ENCODE peak calls at places on chromosomes 3 and 15, in four cellular contexts. J is HepG2, P is Panc1, Y is H1. H is an unnamed sample.

GRCh38 chr3:181410870-181411269 is 300.9 kb upstream of the SOX2 start:
- DNase-seq in J (no peak), P (no peak), Y (no peak), H (no peak)

GRCh38 chr3:139642981-139643380 is 34.8 kb downstream of the NMNAT3 start:
- DNase-seq in J (no peak), P (no peak), Y (no peak), H (no peak)

GRCh38 chr3:77906102-77906709 is 866.3 kb downstream of the ROBO2 start:
- DNase-seq in J (no peak), P (no peak), Y (no peak), H (no peak)

GRCh38 chr3:172577962-172578560 is 54.8 kb upstream of the TNFSF10 start:
- DNase-seq in J (no peak), P (no peak), Y (no peak), H (no peak)

GRCh38 chr3:145246291-145246690 is 914.7 kb downstream of the PLOD2 start:
- DNase-seq in J (no peak), P (no peak), Y (no peak), H (no peak)

GRCh38 chr3:116045251-116045770 is 400.0 kb downstream of the LSAMP start:
- DNase-seq in J (no peak), P (no peak), Y (no peak), H (no peak)

GRCh38 chr3:42526616-42527367 is 24.3 kb downstream of the VIPR1 start:
- DNase-seq in J (no peak), P (no peak), Y (no peak), H (no peak)

GRCh38 chr3:146065573-146066006 is 95.4 kb downstream of the PLOD2 start:
- DNase-seq in J (peak; percentile 50), P (peak; percentile 43), Y (no peak), H (peak; percentile 38)

GRCh38 chr3:122886251-122886650 is 91.4 kb downstream of the SLC49A4 start:
- DNase-seq in J (no peak), P (no peak), Y (no peak), H (no peak)

GRCh38 chr3:127853681-127854080 is 31.4 kb upstream of the MGLL start:
- DNase-seq in J (peak; percentile 17), P (no peak), Y (no peak), H (no peak)

DNA sequence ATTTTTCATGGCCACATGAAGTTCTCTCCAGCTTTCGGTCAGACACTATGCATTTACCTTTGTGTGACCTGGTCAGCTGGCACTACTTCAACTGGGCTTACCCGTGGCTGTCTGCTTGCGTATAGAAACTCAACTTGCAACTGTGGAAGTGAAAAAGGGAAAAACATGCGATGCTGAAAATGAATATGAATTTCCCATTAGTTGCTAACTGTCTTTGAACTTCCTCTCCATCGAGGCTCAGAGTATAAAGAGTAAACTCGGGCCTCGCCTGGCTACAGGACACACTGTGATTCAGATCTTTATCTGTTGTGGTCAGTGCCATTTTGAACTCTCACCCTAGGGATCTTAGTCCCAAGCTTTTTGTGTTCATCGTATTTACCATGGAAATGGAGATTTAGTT is 26.8 kb downstream of the NFKBIZ start:
- DNase-seq in J (no peak), P (no peak), Y (no peak), H (no peak)
- TF ChIP-seq SIN3A in J (no peak), P (no peak), Y (no peak), H (no peak)

GRCh38 chr3:125008766-125009165 is 47.0 kb downstream of the HEG1 start:
- DNase-seq in J (no peak), P (no peak), Y (no peak), H (no peak)
- H3K36me3 ChIP-seq in J (peaks cover 64% of the 10 kb centered on the region), P (peaks cover 35% of the 10 kb centered on the region), Y (peaks cover 4% of the 10 kb centered on the region), H (no peaks in the 10 kb centered on the region)

DNA sequence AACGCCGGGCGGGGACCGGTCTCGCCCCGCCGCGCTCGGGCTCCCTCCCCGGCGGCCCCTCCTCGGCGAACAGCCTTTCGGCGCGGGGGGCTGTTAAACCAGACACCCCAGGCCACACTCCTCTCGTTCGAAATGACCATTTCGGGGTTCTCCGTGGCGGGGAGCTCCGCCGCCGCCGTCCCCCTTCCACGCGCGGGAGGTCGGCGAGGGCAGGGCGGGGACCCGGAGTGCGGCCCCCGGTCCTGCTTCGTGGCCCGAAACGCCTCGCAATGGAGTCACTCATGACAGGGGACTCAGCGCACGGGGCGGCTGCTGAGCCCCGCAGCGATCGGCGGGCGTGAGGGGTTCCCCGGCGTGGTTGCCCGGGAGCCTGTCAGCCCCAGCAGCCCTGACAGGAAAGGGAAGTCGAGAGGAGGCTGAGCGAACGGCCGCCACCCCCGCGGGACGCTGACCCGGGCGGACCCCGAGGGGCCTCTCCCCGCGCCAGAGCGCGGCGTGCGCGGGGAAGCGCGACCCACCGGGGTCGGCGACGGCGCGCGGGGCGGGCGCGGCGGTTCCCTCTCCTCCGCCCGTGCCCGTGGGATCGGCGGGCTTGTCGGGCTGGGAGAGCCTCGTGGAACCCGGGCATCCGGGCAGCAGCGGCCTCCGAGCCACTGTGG is 497 bp upstream of the PIGZ start:
- DNase-seq in J (no peak), P (no peak), Y (no peak), H (no peak)
- TF ChIP-seq SIN3A in J (no peak), P (no peak), Y (no peak), H (no peak)

DNA sequence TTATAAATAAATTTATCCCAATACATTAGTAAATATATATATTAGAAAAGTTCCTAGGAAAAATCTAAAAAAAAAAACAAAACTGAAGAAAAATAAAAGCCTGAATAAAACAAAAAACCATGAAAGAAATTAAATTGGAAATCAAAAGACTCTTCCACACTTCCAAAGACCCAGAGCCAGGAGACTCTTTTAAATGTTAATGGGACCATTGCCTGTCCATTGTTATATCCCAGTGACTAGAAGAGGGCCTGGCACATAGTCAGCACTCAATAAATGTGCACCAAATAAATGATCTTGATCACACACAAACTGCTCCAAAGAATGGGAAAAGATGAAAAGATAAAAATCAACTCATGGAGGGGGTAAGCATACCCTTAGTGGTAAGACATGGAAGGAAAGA is 51.3 kb upstream of the CLDN18 start:
- DNase-seq in J (no peak), P (no peak), Y (no peak), H (no peak)
- H3K36me3 ChIP-seq in J (no peaks in the 10 kb centered on the region), P (no peaks in the 10 kb centered on the region), Y (no peaks in the 10 kb centered on the region), H (no peaks in the 10 kb centered on the region)

GRCh38 chr3:108285176-108285575 is 11.2 kb upstream of the HHLA2 start:
- DNase-seq in J (no peak), P (no peak), Y (no peak), H (no peak)

GRCh38 chr3:108289159-108289558 is 7.2 kb upstream of the HHLA2 start:
- DNase-seq in J (no peak), P (no peak), Y (no peak), H (no peak)

GRCh38 chr3:108283006-108283405 is 13.3 kb upstream of the HHLA2 start:
- DNase-seq in J (no peak), P (no peak), Y (no peak), H (no peak)

GRCh38 chr3:108283989-108284388 is 12.4 kb upstream of the HHLA2 start:
- DNase-seq in J (no peak), P (no peak), Y (no peak), H (no peak)

GRCh38 chr3:108287146-108287545 is 9.2 kb upstream of the HHLA2 start:
- DNase-seq in J (no peak), P (no peak), Y (no peak), H (no peak)
- TF ChIP-seq SIN3A in J (no peak), P (no peak), Y (no peak), H (no peak)

DNA sequence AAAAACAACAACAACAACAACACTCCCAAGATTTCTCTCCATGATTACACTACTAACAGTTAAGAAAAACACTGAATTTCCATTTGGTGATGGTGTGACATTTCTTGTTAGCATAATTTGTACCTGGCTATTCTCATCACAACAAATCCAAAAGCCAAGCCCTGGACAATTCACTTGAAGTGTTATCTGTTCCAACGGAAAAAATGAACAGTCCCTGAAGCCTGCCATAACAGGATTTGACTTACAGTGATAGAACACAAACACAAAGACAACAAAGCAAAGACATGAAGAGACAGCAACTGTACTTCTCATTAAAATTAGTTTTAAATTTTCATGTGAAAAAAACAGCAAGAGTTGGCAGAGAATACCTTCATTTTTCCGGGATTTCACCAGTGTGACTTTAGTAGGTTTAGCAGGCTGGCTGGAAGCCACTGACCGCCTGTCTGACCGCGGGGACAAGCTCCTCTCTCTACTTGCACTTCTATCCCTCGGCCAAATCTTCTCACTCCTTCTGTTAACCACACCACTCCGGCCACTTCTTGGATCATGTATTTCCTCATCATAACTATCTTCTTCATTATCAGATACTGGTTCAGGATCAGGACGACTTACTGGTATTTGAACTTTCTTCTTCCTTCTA is 56.2 kb downstream of the TJP1 start:
- DNase-seq in J (no peak), P (no peak), Y (no peak), H (no peak)
- H3K36me3 ChIP-seq in J (peaks cover 67% of the 10 kb centered on the region), P (peaks cover 7% of the 10 kb centered on the region), Y (no peaks in the 10 kb centered on the region), H (peaks cover 19% of the 10 kb centered on the region)